ENCODE peak calls at places on chromosomes 1 and 21, in nine cellular contexts. T is LHCN-M2; L is amniotic epithelial cell; E is heart left ventricle; G is amniotic stem cell; Y is CD8-positive, alpha-beta T cell; D is spleen; C is activated CD8-positive, alpha-beta memory T cell treated with anti-CD3 and anti-CD28 coated beads, Interleukin-2, amount 50 U/mL, for 48 hours; A is GM23338. S is an unnamed sample.

GRCh38 chr1:201713093-201713810 is 115.7 kb upstream of the IPO9 start:
- DNase-seq in G (peak; percentile 98), C (no peak), L (peak; percentile 99), E (peak; percentile 94), D (peak; percentile 80), A (no peak), T (peak; percentile 99), Y (no peak), S (no peak)

GRCh38 chr1:2229921-2230700 is 2.0 kb downstream of the SKI start:
- DNase-seq in A (peak; percentile 50), E (no peak), C (no peak), L (peak; percentile 44), G (no peak), Y (peak; percentile 46), D (peak; percentile 85), T (peak; percentile 57), S (no peak)

GRCh38 chr1:209607102-209607794 is 23.7 kb downstream of the CAMK1G start:
- DNase-seq in C (no peak), Y (no peak), A (no peak), L (peak; percentile 38), T (peak; percentile 28), G (no peak), E (no peak), D (no peak), S (no peak)

GRCh38 chr1:109883248-109883955 is 27.2 kb upstream of the CSF1 start:
- DNase-seq in G (no peak), L (peak; percentile 29), C (no peak), D (no peak), A (no peak), Y (no peak), T (no peak), E (no peak), S (no peak)

GRCh38 chr1:24286246-24287010 is 32.7 kb upstream of the GRHL3 start:
- DNase-seq in C (no peak), G (no peak), D (no peak), T (no peak), L (no peak), A (peak; percentile 89), E (no peak), Y (no peak), S (no peak)

GRCh38 chr1:225811622-225812487 is 1.9 kb downstream of the EPHX1 start:
- DNase-seq in A (peak; percentile 80), L (no peak), G (no peak), D (no peak), Y (no peak), E (no peak), T (no peak), C (no peak), S (no peak)

GRCh38 chr1:157104598-157105293 is 5.1 kb upstream of the ETV3L start:
- DNase-seq in T (peak; percentile 50), D (peak; percentile 24), C (no peak), G (no peak), L (peak; percentile 10), A (no peak), Y (no peak), E (no peak), S (no peak)

GRCh38 chr1:208431721-208432120 is 187.5 kb upstream of the PLXNA2 start:
- DNase-seq in L (peak; percentile 25), A (no peak), C (no peak), E (no peak), T (peak; percentile 64), G (peak; percentile 54), D (no peak), Y (no peak), S (no peak)

GRCh38 chr1:12056331-12056841 is 6.7 kb upstream of the TNFRSF8 start:
- DNase-seq in E (no peak), D (no peak), C (peak; percentile 71), G (no peak), A (no peak), T (no peak), L (no peak), Y (no peak), S (no peak)

GRCh38 chr1:117110774-117111173 is 10.8 kb downstream of the TRIM45 start:
- DNase-seq in D (no peak), G (no peak), C (no peak), Y (no peak), E (no peak), L (peak; percentile 11), A (no peak), T (peak; percentile 3), S (no peak)

GRCh38 chr1:161133220-161133740 is 813 bp upstream of the DEDD start:
- DNase-seq in E (no peak), A (peak; percentile 30), D (no peak), C (no peak), T (peak; percentile 8), G (no peak), Y (no peak), L (peak; percentile 31), S (no peak)

GRCh38 chr1:209805875-209806760 is at the start of gene IRF6:
- DNase-seq in G (peak; percentile 62), C (peak; percentile 83), Y (peak; percentile 80), L (peak; percentile 27), A (peak; percentile 98), D (peak; percentile 95), E (peak; percentile 79), T (no peak), S (no peak)

GRCh38 chr1:11634759-11635158 is 19.5 kb downstream of the FBXO2 start:
- DNase-seq in L (no peak), D (no peak), T (no peak), G (no peak), E (no peak), A (no peak), Y (no peak), C (no peak), S (no peak)

GRCh38 chr1:86447198-86447790 is 21.4 kb upstream of the CLCA1 start:
- DNase-seq in A (no peak), C (no peak), Y (no peak), E (no peak), T (no peak), G (no peak), L (no peak), D (no peak), S (no peak)

GRCh38 chr1:165501351-165501974 is 42.3 kb upstream of the LRRC52 start:
- DNase-seq in E (no peak), T (no peak), D (no peak), C (no peak), G (no peak), Y (no peak), A (no peak), L (no peak), S (no peak)

GRCh38 chr1:12436817-12437599 is 181.0 kb downstream of the DHRS3 start:
- DNase-seq in E (no peak), G (no peak), D (no peak), L (peak; percentile 90), T (peak; percentile 78), A (no peak), C (no peak), Y (no peak), S (no peak)

GRCh38 chr1:174990382-174990999 is 9.3 kb upstream of the CACYBP start:
- DNase-seq in D (no peak), G (no peak), T (peak; percentile 77), A (no peak), C (no peak), Y (no peak), E (no peak), L (peak; percentile 67), S (peak; percentile 74)

GRCh38 chr1:165899461-165899941 is 72.1 kb downstream of the UCK2 start:
- DNase-seq in Y (no peak), D (no peak), G (no peak), L (no peak), A (no peak), C (no peak), E (no peak), T (no peak), S (no peak)

GRCh38 chr1:22773981-22774471 is 63.4 kb downstream of the EPHB2 start:
- DNase-seq in L (peak; percentile 20), T (no peak), Y (no peak), D (no peak), A (no peak), E (no peak), C (no peak), G (no peak), S (no peak)

GRCh38 chr1:186577201-186577600 is 103.0 kb downstream of the PTGS2 start:
- DNase-seq in L (no peak), A (no peak), E (no peak), T (no peak), Y (no peak), C (no peak), G (no peak), D (no peak), S (no peak)

GRCh38 chr1:233304489-233305102 is 9.1 kb upstream of the PCNX2 start:
- DNase-seq in A (peak; percentile 70), C (no peak), Y (no peak), L (peak; percentile 16), E (no peak), D (no peak), T (peak; percentile 19), G (no peak), S (peak; percentile 29)

GRCh38 chr1:14718476-14718875 is 120.0 kb downstream of the KAZN start:
- DNase-seq in E (no peak), G (no peak), A (no peak), Y (no peak), L (no peak), C (no peak), T (no peak), D (no peak), S (no peak)

GRCh38 chr1:215005078-215005477 is 77.5 kb upstream of the KCNK2 start:
- DNase-seq in G (no peak), L (no peak), C (no peak), T (no peak), A (no peak), E (no peak), D (no peak), Y (no peak), S (no peak)

GRCh38 chr21:44794031-44794374 is 7.6 kb downstream of the UBE2G2 start:
- DNase-seq in G (no peak), Y (no peak), T (no peak), A (no peak), D (no peak), L (no peak), C (no peak), E (no peak), S (no peak)

GRCh38 chr1:110282395-110282794 is 56.8 kb upstream of the RBM15 start:
- DNase-seq in Y (no peak), D (no peak), L (no peak), T (no peak), A (no peak), E (no peak), C (no peak), G (no peak), S (no peak)

GRCh38 chr1:170316270-170316669 is 170.5 kb downstream of the NTMT2 start:
- DNase-seq in Y (no peak), E (no peak), G (no peak), L (no peak), T (no peak), A (no peak), C (no peak), D (no peak), S (no peak)

GRCh38 chr1:153968000-153968363 is 280 bp downstream of the CREB3L4 start:
- DNase-seq in Y (no peak), L (no peak), T (no peak), A (peak; percentile 79), C (no peak), G (no peak), D (peak; percentile 86), E (no peak), S (no peak)

GRCh38 chr1:26945728-26946127 is 14.5 kb downstream of the KDF1 start:
- DNase-seq in Y (no peak), L (no peak), T (no peak), E (no peak), A (no peak), D (peak; percentile 30), C (no peak), G (no peak), S (no peak)

GRCh38 chr21:26067836-26068401 is 102.7 kb downstream of the APP start:
- DNase-seq in E (no peak), G (no peak), D (no peak), C (no peak), T (no peak), Y (no peak), L (peak; percentile 74), A (no peak), S (no peak)

GRCh38 chr1:67850611-67851075 is 17.4 kb upstream of the GNG12 start:
- DNase-seq in G (peak; percentile 53), D (no peak), A (no peak), C (no peak), T (peak; percentile 91), Y (no peak), E (peak; percentile 70), L (peak; percentile 93), S (no peak)

GRCh38 chr1:17665950-17666720 is 89.0 kb upstream of the ACTL8 start:
- DNase-seq in E (no peak), C (no peak), A (peak; percentile 26), L (peak; percentile 36), T (no peak), Y (no peak), D (no peak), G (no peak), S (no peak)

S was measured in KG1.